ENCODE peak calls at places on chromosome 3, in six cellular contexts. G is erythroblast; Z is A549; B is NCI-H2081; F is SW 1271; O is stimulated activated CD8-positive, alpha-beta memory T cell treated with anti-CD3 and anti-CD28 coated beads, Interleukin-7, amount 100 ng/mL, for 4 hours. C is an unnamed sample.

GRCh38 chr3:129505341-129505740 is 23.1 kb upstream of the RHO start:
- DNase-seq in O (no peak), Z (no peak), F (no peak), B (no peak), G (no peak), C (no peak)

GRCh38 chr3:45995370-45996192 is at the start of gene FYCO1:
- DNase-seq in F (peak), Z (peak), B (peak), G (peak), O (peak), C (peak)

GRCh38 chr3:155441026-155441425 is 147.5 kb upstream of the STRIT1 start:
- DNase-seq in F (no peak), G (no peak), Z (no peak), O (no peak), B (no peak), C (no peak)

GRCh38 chr3:22257252-22257651 is 506.2 kb upstream of the ZNF385D start:
- DNase-seq in F (no peak), B (no peak), G (peak), Z (no peak), O (no peak), C (no peak)

GRCh38 chr3:111321786-111322185 is 220.2 kb upstream of the CD96 start:
- DNase-seq in B (no peak), F (no peak), G (no peak), Z (no peak), O (no peak), C (no peak)

GRCh38 chr3:150798122-150798618 is 35.2 kb upstream of the SIAH2 start:
- DNase-seq in B (peak), G (no peak), O (no peak), Z (no peak), F (no peak), C (no peak)

GRCh38 chr3:158911586-158911985 is 109.7 kb downstream of the MFSD1 start:
- DNase-seq in F (no peak), Z (no peak), B (no peak), O (no peak), G (no peak), C (no peak)

GRCh38 chr3:143207338-143207961 is 87.9 kb downstream of the CHST2 start:
- DNase-seq in F (no peak), B (no peak), G (peak), Z (no peak), O (no peak), C (no peak)

GRCh38 chr3:71066849-71067261 is 516.7 kb downstream of the FOXP1 start:
- DNase-seq in F (no peak), O (peak), Z (no peak), B (no peak), G (no peak), C (no peak)

GRCh38 chr3:119645813-119646212 is 14.6 kb downstream of the POPDC2 start:
- DNase-seq in G (no peak), Z (no peak), O (no peak), F (no peak), B (no peak), C (no peak)

GRCh38 chr3:149480326-149481017 is 6.0 kb downstream of the TM4SF4 start:
- DNase-seq in O (no peak), F (peak), Z (peak), B (peak), G (peak), C (peak)

GRCh38 chr3:189507856-189508255 is 123.3 kb upstream of the TP63 start:
- DNase-seq in G (no peak), Z (no peak), F (no peak), O (no peak), B (no peak), C (no peak)

GRCh38 chr3:190378240-190378891 is 9.6 kb upstream of the CLDN16 start:
- DNase-seq in G (no peak), B (no peak), O (no peak), Z (no peak), F (no peak), C (no peak)

GRCh38 chr3:133885241-133885711 is 10.4 kb downstream of the RAB6B start:
- DNase-seq in F (no peak), B (no peak), G (no peak), Z (no peak), O (no peak), C (no peak)

GRCh38 chr3:132867956-132868355 is 145.7 kb upstream of the NPHP3 start:
- DNase-seq in O (no peak), Z (no peak), B (no peak), F (no peak), G (no peak), C (no peak)

GRCh38 chr3:35409991-35410390 is 229.3 kb upstream of the ARPP21 start:
- DNase-seq in Z (no peak), B (no peak), F (no peak), G (no peak), O (no peak), C (no peak)

GRCh38 chr3:160568989-160569388 is 3.6 kb upstream of the KPNA4 start:
- DNase-seq in B (no peak), Z (no peak), G (no peak), F (no peak), O (no peak), C (no peak)

C was measured in colonic mucosa.